ENCODE peak calls at places on chromosome 6, in four cellular contexts. T, Z, W and H are unnamed samples. For H3K4me1, the result is how much of the 10 kb centered on the place peaks cover.

GRCh38 chr6:8549381-8549780 is 114.0 kb upstream of the SLC35B3 start:
- DNase-seq in Z (peak), T (no peak), W (no peak), H (no peak)

GRCh38 chr6:127864701-127865100 is 36.2 kb downstream of the THEMIS start:
- DNase-seq in T (no peak), W (no peak), Z (no peak), H (no peak)

GRCh38 chr6:149864578-149865535 is 698 bp upstream of the LRP11 start:
- DNase-seq in Z (peak), W (peak), T (peak), H (peak)

GRCh38 chr6:37705239-37706051 is 7.8 kb upstream of the MDGA1 start:
- DNase-seq in T (peak), W (peak), Z (peak), H (no peak)

GRCh38 chr6:14759976-14760672 is 485.7 kb upstream of the JARID2 start:
- DNase-seq in W (no peak), T (no peak), Z (no peak), H (no peak)

GRCh38 chr6:18209539-18210197 is 54.4 kb downstream of the KDM1B start:
- DNase-seq in Z (no peak), W (no peak), T (no peak), H (no peak)

GRCh38 chr6:43718387-43719105 is 31.0 kb upstream of the MRPS18A start:
- DNase-seq in T (no peak), W (no peak), Z (no peak), H (no peak)

GRCh38 chr6:25130518-25130917 is 148.7 kb upstream of the CARMIL1 start:
- DNase-seq in T (no peak), Z (no peak), W (no peak), H (no peak)

GRCh38 chr6:84871925-84872324 is 107.5 kb upstream of the TBX18 start:
- DNase-seq in Z (no peak), W (no peak), T (no peak), H (no peak)

GRCh38 chr6:53011993-53012392 is 16.9 kb upstream of the GSTA4 start:
- DNase-seq in W (no peak), Z (peak), T (peak), H (no peak)

GRCh38 chr6:52640916-52641315 is 30.0 kb upstream of the TMEM14A start:
- DNase-seq in W (no peak), T (no peak), Z (no peak), H (no peak)

GRCh38 chr6:51213806-51214205 is 395.1 kb downstream of the TFAP2B start:
- DNase-seq in T (no peak), Z (peak), W (peak), H (no peak)

DNA sequence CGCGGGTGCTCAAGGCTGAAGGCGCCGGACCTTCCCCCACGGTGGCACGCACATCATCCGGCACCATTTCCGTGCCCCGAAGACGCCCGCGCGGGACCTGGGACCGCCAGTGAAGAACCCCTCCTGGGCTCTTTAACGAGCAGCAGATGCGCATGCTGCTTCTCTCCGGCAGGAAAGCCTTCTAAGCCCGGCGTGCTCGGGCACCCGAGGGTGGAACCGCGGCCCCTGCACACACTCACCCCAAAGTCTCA is 220 bp downstream of the FOXQ1 start:
- DNase-seq in T (no peak), W (no peak), Z (peak), H (no peak)
- H3K4me2 ChIP-seq in T (peak), W (peak), Z (peak), H (no peak)

DNA sequence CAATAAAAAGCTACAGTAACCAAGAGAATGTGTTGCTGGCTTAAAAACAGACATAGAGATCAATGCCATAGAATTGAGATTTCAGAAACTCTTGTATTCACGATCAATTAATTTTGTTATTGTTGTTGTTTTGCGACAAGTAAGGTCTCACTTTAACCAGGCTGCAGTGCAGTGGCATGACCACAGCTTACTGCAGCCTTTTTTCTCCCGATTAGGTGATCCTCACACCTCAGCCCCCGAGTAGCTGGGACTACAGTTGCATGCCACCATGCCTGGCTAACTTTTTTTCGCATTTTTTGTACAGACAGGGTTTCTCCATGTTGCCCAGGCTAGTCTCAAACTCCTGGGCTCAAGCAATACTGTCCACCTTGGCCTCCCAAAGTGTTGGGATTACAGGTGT is 42.2 kb downstream of the RANBP9 start:
- DNase-seq in T (no peak), Z (peak), W (no peak), H (no peak)
- H3K4me1 ChIP-seq in T (under half), Z (under half), W (under half), H (under half)

DNA sequence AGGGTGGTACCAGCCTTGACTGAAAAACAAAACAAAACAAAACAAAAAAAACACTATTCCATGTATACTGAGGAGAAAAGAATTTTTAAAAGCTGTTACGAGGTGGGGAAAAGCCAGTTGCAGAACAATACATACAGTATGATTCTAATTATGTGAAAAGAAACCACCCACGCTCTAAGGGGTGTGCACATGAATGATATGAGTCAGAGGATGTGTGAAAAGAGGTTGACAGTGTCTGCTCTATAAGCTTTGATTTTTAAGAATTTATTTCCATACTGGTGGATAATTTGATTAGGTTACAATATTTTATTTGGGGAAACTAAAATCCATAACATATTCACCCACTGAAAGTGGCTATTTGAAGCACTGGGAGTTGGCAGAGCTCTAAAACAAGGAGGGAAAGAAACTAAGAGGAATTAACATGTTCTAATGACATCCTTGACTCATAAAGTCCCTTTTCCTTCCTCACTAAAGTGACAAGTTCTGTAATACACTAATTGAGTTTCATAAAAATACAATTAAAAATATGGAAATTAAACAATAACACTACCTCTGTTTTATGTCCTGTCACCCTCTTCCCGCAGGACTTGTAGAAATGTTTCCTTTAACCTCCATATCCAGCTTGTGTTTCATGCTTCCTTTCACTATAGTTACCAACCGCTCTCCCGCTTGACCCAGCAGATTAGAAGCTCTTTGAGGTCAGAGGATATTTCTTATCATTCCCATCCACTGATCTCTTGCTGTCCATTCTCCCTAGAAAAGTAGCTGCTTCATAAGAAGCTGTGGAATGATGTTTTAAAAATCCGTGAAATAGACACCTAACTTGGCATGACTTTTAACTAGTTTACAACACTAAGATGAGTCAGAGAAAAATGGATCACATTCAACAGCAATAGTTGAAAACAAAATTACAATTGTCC is 118.6 kb upstream of the CCDC28A start:
- DNase-seq in Z (no peak), T (peak), W (no peak), H (no peak)
- H3K4me2 ChIP-seq in Z (no peak), T (peak), W (no peak), H (no peak)

GRCh38 chr6:142838821-142839685 is 105.9 kb downstream of the HIVEP2 start:
- DNase-seq in Z (no peak), W (no peak), T (peak), H (no peak)
- H3K4me1 ChIP-seq in Z (under half), W (under half), T (under half), H (under half)

GRCh38 chr6:142155091-142155490 is 8.0 kb downstream of the VTA1 start:
- DNase-seq in W (no peak), T (no peak), Z (no peak), H (no peak)
- H3K4me2 ChIP-seq in W (no peak), T (no peak), Z (no peak), H (no peak)